ENCODE peak calls at places on chromosome 6, in five cellular contexts. L is GM12891, R is breast epithelium, C is Peyer's patch, F is stomach. M is an unnamed sample.

GRCh38 chr6:1002989-1003388 is 308.9 kb upstream of the FOXQ1 start:
- DNase-seq in R (no peak), L (no peak), C (no peak), F (no peak), M (no peak)

GRCh38 chr6:2505624-2506023 is 245.1 kb downstream of the MYLK4 start:
- DNase-seq in C (no peak), F (no peak), L (no peak), R (no peak), M (peak; percentile 85)

GRCh38 chr6:162358625-162359024 is 368.9 kb downstream of the PRKN start:
- DNase-seq in C (no peak), L (no peak), R (no peak), F (no peak), M (no peak)

GRCh38 chr6:885051-885590 is 192.2 kb upstream of the EXOC2 start:
- DNase-seq in C (no peak), R (no peak), L (no peak), F (no peak), M (no peak)

GRCh38 chr6:85826997-85827396 is 184.3 kb upstream of the SYNCRIP start:
- DNase-seq in C (no peak), F (no peak), R (no peak), L (no peak), M (peak; percentile 60)

GRCh38 chr6:40948598-40948997 is 90.4 kb downstream of the UNC5CL start:
- DNase-seq in F (no peak), R (no peak), C (no peak), L (no peak), M (no peak)

GRCh38 chr6:85677243-85677956 is 34.7 kb upstream of the SYNCRIP start:
- DNase-seq in L (no peak), C (no peak), F (no peak), R (no peak), M (no peak)

GRCh38 chr6:25899123-25899522 is 25.1 kb upstream of the SLC17A3 start:
- DNase-seq in C (no peak), L (no peak), F (no peak), R (no peak), M (no peak)

GRCh38 chr6:116136933-116137340 is 11.0 kb upstream of the COL10A1 start:
- DNase-seq in C (no peak), R (no peak), L (no peak), F (no peak), M (no peak)

GRCh38 chr6:43220439-43220951 is 8.8 kb downstream of the DNPH1 start:
- DNase-seq in L (no peak), F (no peak), C (no peak), R (no peak), M (no peak)

GRCh38 chr6:160882741-160883340 is 108.7 kb upstream of the MAP3K4 start:
- DNase-seq in F (no peak), C (no peak), L (no peak), R (no peak), M (no peak)

GRCh38 chr6:29628419-29629281 is 4.3 kb downstream of the GABBR1 start:
- DNase-seq in R (peak; percentile 70), F (peak; percentile 76), C (peak; percentile 72), L (peak; percentile 68), M (no peak)

GRCh38 chr6:137779982-137780381 is 87.1 kb upstream of the TNFAIP3 start:
- DNase-seq in F (no peak), L (no peak), C (no peak), R (no peak), M (no peak)

GRCh38 chr6:89938014-89938413 is 43.7 kb downstream of the GJA10 start:
- DNase-seq in L (no peak), F (no peak), R (no peak), C (no peak), M (no peak)

GRCh38 chr6:164693934-164694333 is 615.5 kb downstream of the C6orf118 start:
- DNase-seq in R (no peak), C (no peak), L (no peak), F (no peak), M (no peak)

GRCh38 chr6:134015719-134016557 is 36.5 kb downstream of the SLC2A12 start:
- DNase-seq in F (no peak), R (no peak), L (no peak), C (no peak), M (no peak)

GRCh38 chr6:36066817-36067216 is 39.2 kb downstream of the MAPK14 start:
- DNase-seq in R (no peak), C (no peak), F (no peak), L (no peak), M (no peak)

GRCh38 chr6:169167581-169168301 is 85.9 kb downstream of the THBS2 start:
- DNase-seq in C (no peak), F (peak; percentile 13), L (no peak), R (no peak), M (peak; percentile 82)

GRCh38 chr6:99933129-99933528 is 60.9 kb downstream of the MCHR2 start:
- DNase-seq in L (no peak), C (no peak), R (no peak), F (no peak), M (no peak)

GRCh38 chr6:138662474-138662873 is 111.1 kb upstream of the CCDC28A start:
- DNase-seq in C (no peak), F (no peak), L (no peak), R (no peak), M (no peak)

GRCh38 chr6:134480593-134480992 is 162.7 kb upstream of the SGK1 start:
- DNase-seq in F (peak; percentile 83), R (no peak), C (no peak), L (no peak), M (no peak)

GRCh38 chr6:2931970-2932748 is 29.1 kb upstream of the SERPINB9 start:
- DNase-seq in R (peak; percentile 75), F (peak; percentile 90), L (peak; percentile 63), C (peak; percentile 91), M (peak; percentile 83)

GRCh38 chr6:1016329-1017302 is 295.3 kb upstream of the FOXQ1 start:
- DNase-seq in L (no peak), C (no peak), R (no peak), F (no peak), M (no peak)

GRCh38 chr6:118933855-118934460 is 1.0 kb downstream of the MCM9 start:
- DNase-seq in C (no peak), R (no peak), L (no peak), F (no peak), M (no peak)

GRCh38 chr6:37381579-37381978 is 27.8 kb downstream of the RNF8 start:
- DNase-seq in F (peak; percentile 54), R (no peak), C (no peak), L (peak; percentile 47), M (no peak)

GRCh38 chr6:33863723-33864440 is 60.1 kb upstream of the MLN start:
- DNase-seq in F (no peak), C (no peak), R (no peak), L (no peak), M (no peak)

GRCh38 chr6:15330174-15330934 is 84.5 kb downstream of the JARID2 start:
- DNase-seq in R (no peak), F (no peak), C (no peak), L (no peak), M (no peak)

GRCh38 chr6:91539451-91539850 is 952.6 kb upstream of the MAP3K7 start:
- DNase-seq in C (no peak), F (no peak), R (no peak), L (no peak), M (no peak)

GRCh38 chr6:41846666-41847237 is 48.4 kb downstream of the USP49 start:
- DNase-seq in F (peak; percentile 53), L (peak; percentile 20), R (peak; percentile 60), C (peak; percentile 44), M (no peak)

DNA sequence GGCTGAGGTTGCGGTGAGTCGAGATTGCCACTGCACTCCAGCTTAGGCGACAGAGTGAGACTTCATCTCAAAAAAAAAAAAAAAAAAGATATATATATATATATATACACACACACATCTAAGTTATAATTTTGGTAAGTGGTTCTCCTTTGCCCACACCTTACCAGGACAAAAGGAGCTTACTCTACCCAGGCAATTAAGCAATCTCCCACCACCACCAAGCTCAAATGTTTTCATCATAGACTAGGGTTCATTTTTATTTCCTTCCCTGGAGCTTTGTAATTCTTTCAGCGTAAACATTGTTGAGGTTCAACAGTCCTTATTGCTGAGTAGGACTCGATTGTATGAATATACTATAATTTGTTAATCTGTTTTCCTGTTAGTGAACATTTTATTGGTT is 23.5 kb downstream of the AMD1 start:
- DNase-seq in F (no peak), L (no peak), R (no peak), C (no peak), M (no peak)
- TF ChIP-seq POLR2A in F (no peak), L (no peak), R (no peak), C (no peak), M (no peak)

DNA sequence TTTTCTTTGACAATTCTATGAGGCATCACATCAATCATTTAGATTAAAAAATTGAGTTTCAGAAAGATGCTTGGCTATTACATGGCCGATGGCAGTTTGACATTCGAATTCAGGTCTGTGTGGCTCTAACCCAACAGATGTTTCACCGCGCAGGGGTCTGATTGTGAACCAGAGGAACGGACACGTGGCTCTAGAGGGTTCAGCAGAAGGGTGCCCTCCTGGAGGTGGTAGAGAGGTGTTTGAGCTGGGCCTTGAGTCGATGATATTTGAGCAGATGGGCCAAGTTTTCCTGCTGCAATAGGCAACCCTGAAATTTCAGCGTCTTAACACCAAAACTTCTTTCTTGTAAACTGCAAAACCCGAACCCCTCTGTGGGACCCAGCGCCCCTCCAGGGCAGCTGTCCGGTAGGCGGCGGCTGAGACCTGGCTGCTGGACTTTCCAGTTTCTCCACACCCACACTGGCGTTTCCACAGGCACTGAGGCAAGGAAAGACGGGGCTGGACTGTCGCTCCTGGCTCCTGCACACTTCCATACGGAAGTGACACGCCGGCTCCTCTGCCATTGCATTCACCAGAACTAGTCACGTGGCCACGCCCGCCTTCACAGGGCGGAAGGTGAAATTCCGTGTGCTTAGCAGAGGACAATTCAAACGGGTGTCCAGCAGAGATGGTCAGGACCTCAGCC is 11.3 kb upstream of the AFDN start:
- DNase-seq in F (no peak), R (no peak), C (no peak), L (no peak), M (no peak)
- TF ChIP-seq POLR2A in F (no peak), R (no peak), C (no peak), L (peak; percentile 81), M (no peak)

GRCh38 chr6:106849130-106849529 is 125.4 kb downstream of the CD24 start:
- DNase-seq in C (peak; percentile 38), L (no peak), R (no peak), F (no peak), M (no peak)
- TF ChIP-seq POLR2A in C (no peak), L (no peak), R (no peak), F (no peak), M (no peak)

GRCh38 chr6:53714888-53715287 is 49.3 kb upstream of the KLHL31 start:
- DNase-seq in R (no peak), F (no peak), L (no peak), C (no peak), M (no peak)

GRCh38 chr6:53714395-53714794 is 48.8 kb upstream of the KLHL31 start:
- DNase-seq in F (no peak), L (no peak), R (no peak), C (no peak), M (no peak)

GRCh38 chr6:53707108-53707897 is 41.7 kb upstream of the KLHL31 start:
- DNase-seq in L (no peak), F (no peak), R (no peak), C (no peak), M (no peak)

GRCh38 chr6:53712078-53712477 is 46.5 kb upstream of the KLHL31 start:
- DNase-seq in L (no peak), R (no peak), F (no peak), C (no peak), M (no peak)

DNA sequence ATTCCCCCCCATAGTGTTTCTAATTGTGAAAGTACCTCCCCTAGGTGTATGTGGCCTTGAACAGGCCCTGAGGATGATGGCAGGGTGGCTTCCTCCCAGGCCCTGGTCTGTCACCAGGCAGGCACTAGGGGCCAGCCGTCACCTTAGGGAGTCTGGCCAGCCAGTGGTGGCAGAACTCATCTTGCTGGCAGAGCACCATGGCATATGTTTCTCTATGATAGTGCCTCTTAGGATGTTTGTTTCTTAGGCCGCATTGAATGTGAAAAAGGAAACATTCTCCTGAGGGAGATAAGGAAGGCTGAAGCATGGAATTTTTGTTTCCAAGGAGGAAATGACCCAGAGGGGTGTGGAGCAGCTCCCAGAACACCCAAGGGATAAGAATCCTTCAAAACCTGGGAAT is 45.2 kb upstream of the KLHL31 start:
- DNase-seq in L (no peak), F (no peak), R (no peak), C (no peak), M (no peak)
- TF ChIP-seq POLR2A in L (no peak), F (no peak), R (no peak), C (no peak), M (no peak)

M was measured in vagina.